ENCODE peak calls at places on chromosome 18, in five cellular contexts. One of them, this sample, is unnamed.

GRCh38 chr18:56469582-56469981 is 168.8 kb downstream of the TXNL1 start:
- DNase-seq in A172: no peak
- DNase-seq in NCI-H1105 treated with DMSO at 0.1 percent for 48 hours: no peak
- DNase-seq in AG08396: no peak
- DNase-seq in T-helper 17 cell: no peak
- DNase-seq in this sample: no peak

GRCh38 chr18:8084160-8084559 is 517.0 kb downstream of the PTPRM start:
- DNase-seq in A172: peak
- DNase-seq in NCI-H1105 treated with DMSO at 0.1 percent for 48 hours: peak
- DNase-seq in AG08396: peak
- DNase-seq in T-helper 17 cell: no peak
- DNase-seq in this sample: peak

GRCh38 chr18:4035521-4035920 is 419.6 kb downstream of the DLGAP1 start:
- DNase-seq in A172: no peak
- DNase-seq in NCI-H1105 treated with DMSO at 0.1 percent for 48 hours: peak
- DNase-seq in AG08396: no peak
- DNase-seq in T-helper 17 cell: no peak
- DNase-seq in this sample: no peak

GRCh38 chr18:51266736-51267135 is 69.3 kb upstream of the MEX3C start:
- DNase-seq in A172: peak
- DNase-seq in NCI-H1105 treated with DMSO at 0.1 percent for 48 hours: no peak
- DNase-seq in AG08396: no peak
- DNase-seq in T-helper 17 cell: no peak
- DNase-seq in this sample: no peak

GRCh38 chr18:12645751-12646203 is 12.1 kb downstream of the SPIRE1 start:
- DNase-seq in A172: peak
- DNase-seq in NCI-H1105 treated with DMSO at 0.1 percent for 48 hours: peak
- DNase-seq in AG08396: no peak
- DNase-seq in T-helper 17 cell: no peak
- DNase-seq in this sample: peak

GRCh38 chr18:69659142-69659651 is 258.5 kb downstream of the DOK6 start:
- DNase-seq in A172: no peak
- DNase-seq in NCI-H1105 treated with DMSO at 0.1 percent for 48 hours: peak
- DNase-seq in AG08396: no peak
- DNase-seq in T-helper 17 cell: no peak
- DNase-seq in this sample: peak

GRCh38 chr18:61531182-61531581 is 198.0 kb downstream of the CDH20 start:
- DNase-seq in A172: no peak
- DNase-seq in NCI-H1105 treated with DMSO at 0.1 percent for 48 hours: peak
- DNase-seq in AG08396: no peak
- DNase-seq in T-helper 17 cell: no peak
- DNase-seq in this sample: peak

GRCh38 chr18:32542221-32542798 is 71.6 kb upstream of the GAREM1 start:
- DNase-seq in A172: no peak
- DNase-seq in NCI-H1105 treated with DMSO at 0.1 percent for 48 hours: no peak
- DNase-seq in AG08396: no peak
- DNase-seq in T-helper 17 cell: no peak
- DNase-seq in this sample: no peak

GRCh38 chr18:33755918-33756590 is 178.0 kb downstream of the ASXL3 start:
- DNase-seq in A172: peak
- DNase-seq in NCI-H1105 treated with DMSO at 0.1 percent for 48 hours: peak
- DNase-seq in AG08396: peak
- DNase-seq in T-helper 17 cell: no peak
- DNase-seq in this sample: peak

GRCh38 chr18:70870292-70870691 is 581.4 kb downstream of the SOCS6 start:
- DNase-seq in A172: no peak
- DNase-seq in NCI-H1105 treated with DMSO at 0.1 percent for 48 hours: no peak
- DNase-seq in AG08396: no peak
- DNase-seq in T-helper 17 cell: no peak
- DNase-seq in this sample: no peak

GRCh38 chr18:40875101-40875500 is 1079.9 kb upstream of the PIK3C3 start:
- DNase-seq in A172: peak
- DNase-seq in NCI-H1105 treated with DMSO at 0.1 percent for 48 hours: peak
- DNase-seq in AG08396: no peak
- DNase-seq in T-helper 17 cell: no peak
- DNase-seq in this sample: no peak

GRCh38 chr18:10481831-10482230 is 27.4 kb downstream of the APCDD1 start:
- DNase-seq in A172: no peak
- DNase-seq in NCI-H1105 treated with DMSO at 0.1 percent for 48 hours: no peak
- DNase-seq in AG08396: no peak
- DNase-seq in T-helper 17 cell: no peak
- DNase-seq in this sample: no peak

GRCh38 chr18:70621710-70622109 is 332.9 kb downstream of the SOCS6 start:
- DNase-seq in A172: no peak
- DNase-seq in NCI-H1105 treated with DMSO at 0.1 percent for 48 hours: no peak
- DNase-seq in AG08396: no peak
- DNase-seq in T-helper 17 cell: no peak
- DNase-seq in this sample: no peak

GRCh38 chr18:49858309-49859005 is 45.1 kb upstream of the ACAA2 start:
- DNase-seq in A172: peak
- DNase-seq in NCI-H1105 treated with DMSO at 0.1 percent for 48 hours: peak
- DNase-seq in AG08396: peak
- DNase-seq in T-helper 17 cell: peak
- DNase-seq in this sample: peak

GRCh38 chr18:61964616-61965015 is 71.8 kb upstream of the RNF152 start:
- DNase-seq in A172: no peak
- DNase-seq in NCI-H1105 treated with DMSO at 0.1 percent for 48 hours: no peak
- DNase-seq in AG08396: no peak
- DNase-seq in T-helper 17 cell: no peak
- DNase-seq in this sample: no peak

GRCh38 chr18:12312936-12313335 is 4.9 kb downstream of the TUBB6 start:
- DNase-seq in A172: no peak
- DNase-seq in NCI-H1105 treated with DMSO at 0.1 percent for 48 hours: no peak
- DNase-seq in AG08396: no peak
- DNase-seq in T-helper 17 cell: no peak
- DNase-seq in this sample: no peak

GRCh38 chr18:79543861-79544385 is 135.7 kb upstream of the CTDP1 start:
- DNase-seq in A172: no peak
- DNase-seq in NCI-H1105 treated with DMSO at 0.1 percent for 48 hours: no peak
- DNase-seq in AG08396: no peak
- DNase-seq in T-helper 17 cell: no peak
- DNase-seq in this sample: no peak

GRCh38 chr18:250685-251084 is 17.2 kb downstream of the THOC1 start:
- DNase-seq in A172: peak
- DNase-seq in NCI-H1105 treated with DMSO at 0.1 percent for 48 hours: no peak
- DNase-seq in AG08396: peak
- DNase-seq in T-helper 17 cell: no peak
- DNase-seq in this sample: no peak

This sample was measured in NCI-H2081.